ENCODE peak calls at places on chromosomes 11 and 22, in six cellular contexts. M is non-pigmented ciliary epithelial cell, E is esophagus squamous epithelium, F is germinal center, P is ecto neural progenitor cell, T is fibroblast of lung. W is an unnamed sample.
A peak's percentile ranks its signal among the peaks of the same experiment; 100 is the strongest.

GRCh38 chr22:46731246-46732040 is 6.6 kb downstream of the CERK start:
- DNase-seq in P (no peak), M (no peak), T (no peak), F (no peak), E (no peak), W (no peak)

GRCh38 chr11:2265396-2265795 is 5.0 kb downstream of the ASCL2 start:
- DNase-seq in M (no peak), E (no peak), F (peak; percentile 77), T (no peak), P (no peak), W (no peak)

GRCh38 chr22:37017356-37017755 is 1.9 kb downstream of the TST start:
- DNase-seq in F (no peak), P (no peak), M (no peak), E (no peak), T (no peak), W (no peak)

GRCh38 chr22:36180038-36180880 is 19.7 kb upstream of the APOL3 start:
- DNase-seq in M (peak; percentile 11), P (peak; percentile 88), T (peak; percentile 71), F (peak; percentile 80), E (no peak), W (peak; percentile 74)

GRCh38 chr22:50613291-50613981 is 12.8 kb downstream of the MAPK8IP2 start:
- DNase-seq in M (no peak), E (no peak), F (no peak), P (peak; percentile 47), T (peak; percentile 30), W (no peak)

GRCh38 chr11:65116370-65117205 is 913 bp downstream of the ZNHIT2 start:
- DNase-seq in P (peak; percentile 47), F (no peak), M (no peak), E (no peak), T (peak; percentile 27), W (no peak)

GRCh38 chr22:29758959-29759358 is 7.8 kb downstream of the ZMAT5 start:
- DNase-seq in P (no peak), M (no peak), F (no peak), E (no peak), T (no peak), W (no peak)

GRCh38 chr22:25747245-25747944 is 5.4 kb downstream of the MYO18B start:
- DNase-seq in F (no peak), T (peak; percentile 97), P (no peak), E (no peak), M (peak; percentile 89), W (no peak)

GRCh38 chr11:56988614-56989013 is at the start of gene OR5AK2:
- DNase-seq in E (no peak), M (no peak), F (no peak), T (no peak), P (no peak), W (no peak)

GRCh38 chr11:118370774-118371173 is 11.4 kb downstream of the UBE4A start:
- DNase-seq in P (no peak), F (no peak), M (no peak), E (no peak), T (no peak), W (no peak)

GRCh38 chr22:29026579-29026978 is 35.1 kb downstream of the C22orf31 start:
- DNase-seq in M (no peak), P (no peak), F (no peak), T (no peak), E (no peak), W (no peak)

GRCh38 chr11:62853279-62853965 is 14.0 kb upstream of the WDR74 start:
- DNase-seq in M (no peak), T (no peak), P (no peak), F (no peak), E (no peak), W (no peak)

GRCh38 chr11:19474954-19475811 is 234.4 kb upstream of the E2F8 start:
- DNase-seq in F (no peak), M (no peak), T (no peak), E (no peak), P (no peak), W (no peak)

GRCh38 chr11:65442952-65443351 is 20.4 kb downstream of the NEAT1 start:
- DNase-seq in E (no peak), P (no peak), F (no peak), M (no peak), T (no peak), W (no peak)

GRCh38 chr11:35539781-35540281 is 14.4 kb upstream of the PAMR1 start:
- DNase-seq in M (no peak), P (no peak), T (peak; percentile 90), F (no peak), E (no peak), W (no peak)

GRCh38 chr22:18058770-18059169 is 19.0 kb upstream of the PEX26 start:
- DNase-seq in E (no peak), F (no peak), P (no peak), M (no peak), T (no peak), W (no peak)

GRCh38 chr11:110433393-110434333 is 3.9 kb downstream of the FDX1 start:
- DNase-seq in P (no peak), E (no peak), T (peak; percentile 62), M (no peak), F (peak; percentile 33), W (no peak)

GRCh38 chr11:28922351-28922981 is 814.3 kb downstream of the METTL15 start:
- DNase-seq in E (no peak), M (no peak), F (no peak), T (no peak), P (no peak), W (no peak)

GRCh38 chr11:57491371-57492061 is 24.0 kb downstream of the SLC43A1 start:
- DNase-seq in E (no peak), M (no peak), P (peak; percentile 81), F (no peak), T (peak; percentile 34), W (peak; percentile 49)

GRCh38 chr11:3106736-3107524 is 49.7 kb upstream of the CARS1 start:
- DNase-seq in F (no peak), E (no peak), M (no peak), P (peak; percentile 44), T (no peak), W (no peak)

GRCh38 chr11:11641581-11641980 is 19.8 kb upstream of the GALNT18 start:
- DNase-seq in T (no peak), E (no peak), P (no peak), M (no peak), F (no peak), W (no peak)

GRCh38 chr22:30871391-30872281 is 96.9 kb downstream of the MORC2 start:
- DNase-seq in E (no peak), T (no peak), F (no peak), P (no peak), M (no peak), W (no peak)

GRCh38 chr11:124581817-124582216 is 12.0 kb downstream of the OR8A1 start:
- DNase-seq in E (no peak), F (no peak), P (no peak), T (no peak), M (no peak), W (no peak)

GRCh38 chr11:66294626-66295620 is 3.2 kb downstream of the TMEM151A start:
- DNase-seq in E (no peak), F (no peak), M (no peak), P (no peak), T (no peak), W (no peak)

GRCh38 chr11:127996825-127997224 is 590.5 kb downstream of the ETS1 start:
- DNase-seq in P (no peak), E (no peak), F (no peak), T (peak; percentile 12), M (no peak), W (no peak)

GRCh38 chr11:64227405-64227956 is 1.4 kb downstream of the NUDT22 start:
- DNase-seq in F (no peak), P (no peak), M (no peak), E (no peak), T (no peak), W (no peak)

GRCh38 chr22:47283616-47284270 is 521.3 kb downstream of the TBC1D22A start:
- DNase-seq in M (no peak), F (no peak), P (no peak), E (no peak), T (no peak), W (no peak)

GRCh38 chr11:62880231-62880802 is 379 bp upstream of the SLC3A2 start:
- DNase-seq in P (no peak), E (no peak), M (no peak), T (peak; percentile 75), F (peak; percentile 64), W (peak; percentile 24)

GRCh38 chr11:31847761-31848160 is 36.6 kb upstream of the PAX6 start:
- DNase-seq in F (no peak), M (no peak), E (no peak), T (no peak), P (no peak), W (no peak)

GRCh38 chr11:124745835-124746620 is 6.0 kb downstream of the VSIG2 start:
- DNase-seq in E (no peak), M (no peak), T (no peak), P (no peak), F (peak; percentile 72), W (no peak)

GRCh38 chr11:799641-800316 is 1.7 kb upstream of the SLC25A22 start:
- DNase-seq in E (no peak), P (no peak), T (no peak), M (no peak), F (no peak), W (no peak)

GRCh38 chr11:106480581-106481185 is 403.2 kb downstream of the AASDHPPT start:
- DNase-seq in T (no peak), E (no peak), P (no peak), F (no peak), M (no peak), W (no peak)

GRCh38 chr11:77201991-77202841 is 74.2 kb downstream of the MYO7A start:
- DNase-seq in F (no peak), E (no peak), T (no peak), P (no peak), M (no peak), W (no peak)

GRCh38 chr11:19546325-19546724 is 166.3 kb upstream of the NAV2 start:
- DNase-seq in T (no peak), F (no peak), P (peak; percentile 53), M (no peak), E (no peak), W (no peak)

GRCh38 chr11:134126197-134126822 is 57.4 kb downstream of the JAM3 start:
- DNase-seq in M (peak; percentile 79), E (no peak), T (peak; percentile 92), P (no peak), F (no peak), W (no peak)

GRCh38 chr11:128355558-128355957 is 231.8 kb downstream of the ETS1 start:
- DNase-seq in T (no peak), M (no peak), P (no peak), E (no peak), F (no peak), W (no peak)

GRCh38 chr11:122733301-122733686 is 77.8 kb downstream of the UBASH3B start:
- DNase-seq in M (no peak), P (no peak), F (no peak), E (no peak), T (peak; percentile 90), W (no peak)

GRCh38 chr11:19953909-19954308 is 206.4 kb downstream of the DBX1 start:
- DNase-seq in P (no peak), E (no peak), T (peak; percentile 88), M (peak; percentile 79), F (no peak), W (no peak)

GRCh38 chr11:380491-380890 is 11.2 kb downstream of the B4GALNT4 start:
- DNase-seq in P (no peak), M (no peak), F (no peak), T (no peak), E (no peak), W (no peak)

GRCh38 chr11:75265851-75266531 is 25.4 kb downstream of the TPBGL start:
- DNase-seq in T (peak; percentile 32), F (no peak), E (no peak), M (no peak), P (no peak), W (no peak)